ENCODE peak calls at places on chromosomes 13 and 19, in seven cellular contexts. One of them, this sample, is unnamed.

GRCh38 chr19:29702161-29702957 is 12.7 kb downstream of the C19orf12 start:
- DNase-seq in T-cell: no peak
- DNase-seq in ovary: no peak
- DNase-seq in fibroblast of pulmonary artery: no peak
- DNase-seq in EH: no peak
- DNase-seq in anterior cingulate cortex: no peak
- DNase-seq in C1 segment of cervical spinal cord: no peak
- DNase-seq in this sample: no peak

GRCh38 chr13:89749888-89750287 is 1597.6 kb upstream of the MIR17HG start:
- DNase-seq in T-cell: no peak
- DNase-seq in ovary: no peak
- DNase-seq in fibroblast of pulmonary artery: no peak
- DNase-seq in EH: no peak
- DNase-seq in anterior cingulate cortex: no peak
- DNase-seq in C1 segment of cervical spinal cord: no peak
- DNase-seq in this sample: no peak

GRCh38 chr13:38693641-38694040 is 6.8 kb downstream of the FREM2 start:
- DNase-seq in T-cell: no peak
- DNase-seq in ovary: no peak
- DNase-seq in fibroblast of pulmonary artery: no peak
- DNase-seq in EH: no peak
- DNase-seq in anterior cingulate cortex: no peak
- DNase-seq in C1 segment of cervical spinal cord: no peak
- DNase-seq in this sample: no peak

GRCh38 chr19:44792286-44792685 is 14.6 kb downstream of the CBLC start:
- DNase-seq in T-cell: no peak
- DNase-seq in ovary: no peak
- DNase-seq in fibroblast of pulmonary artery: no peak
- DNase-seq in EH: no peak
- DNase-seq in anterior cingulate cortex: no peak
- DNase-seq in C1 segment of cervical spinal cord: no peak
- DNase-seq in this sample: no peak

GRCh38 chr19:43152217-43152616 is 34.1 kb downstream of the PSG5 start:
- DNase-seq in T-cell: no peak
- DNase-seq in ovary: no peak
- DNase-seq in fibroblast of pulmonary artery: peak; percentile 5
- DNase-seq in EH: no peak
- DNase-seq in anterior cingulate cortex: no peak
- DNase-seq in C1 segment of cervical spinal cord: no peak
- DNase-seq in this sample: no peak

GRCh38 chr19:5799247-5800241 is 5.3 kb upstream of the NRTN start:
- DNase-seq in T-cell: no peak
- DNase-seq in ovary: peak; percentile 26
- DNase-seq in fibroblast of pulmonary artery: no peak
- DNase-seq in EH: no peak
- DNase-seq in anterior cingulate cortex: no peak
- DNase-seq in C1 segment of cervical spinal cord: no peak
- DNase-seq in this sample: peak; percentile 38

GRCh38 chr13:30569901-30570576 is 47.7 kb upstream of the USPL1 start:
- DNase-seq in T-cell: no peak
- DNase-seq in ovary: peak; percentile 21
- DNase-seq in fibroblast of pulmonary artery: peak; percentile 92
- DNase-seq in EH: peak; percentile 97
- DNase-seq in anterior cingulate cortex: no peak
- DNase-seq in C1 segment of cervical spinal cord: peak; percentile 1
- DNase-seq in this sample: no peak

GRCh38 chr19:3945838-3946237 is 13.0 kb downstream of the NMRK2 start:
- DNase-seq in T-cell: no peak
- DNase-seq in ovary: no peak
- DNase-seq in fibroblast of pulmonary artery: peak; percentile 40
- DNase-seq in EH: peak; percentile 50
- DNase-seq in anterior cingulate cortex: no peak
- DNase-seq in C1 segment of cervical spinal cord: no peak
- DNase-seq in this sample: no peak